ENCODE peak calls at places on chromosomes 11 and 22, in six cellular contexts. R, J, O, V, F and H are unnamed samples.

GRCh38 chr22:20788627-20789344 is 14.9 kb downstream of the SERPIND1 start:
- DNase-seq in O (no peak), R (no peak), F (no peak), J (no peak), V (no peak), H (no peak)

GRCh38 chr11:57427692-57428082 is 766 bp upstream of the SLC43A3 start:
- DNase-seq in V (no peak), R (peak), F (no peak), O (no peak), J (no peak), H (peak)

GRCh38 chr11:57213282-57214086 is 23.6 kb downstream of the APLNR start:
- DNase-seq in V (peak), J (no peak), O (no peak), R (no peak), F (no peak), H (no peak)

GRCh38 chr11:117438371-117439000 is 110.8 kb downstream of the CEP164 start:
- DNase-seq in F (no peak), R (no peak), J (no peak), V (peak), O (no peak), H (no peak)

GRCh38 chr11:76669901-76670474 is 559 bp downstream of the LRRC32 start:
- DNase-seq in J (peak), R (peak), O (no peak), F (no peak), V (peak), H (peak)

GRCh38 chr11:17513853-17514252 is 30.4 kb downstream of the USH1C start:
- DNase-seq in J (no peak), O (no peak), F (no peak), R (no peak), V (no peak), H (no peak)

GRCh38 chr11:24754406-24754805 is 257.6 kb downstream of the LUZP2 start:
- DNase-seq in J (no peak), F (no peak), V (no peak), O (no peak), R (no peak), H (no peak)

GRCh38 chr11:109123811-109124787 is 297.9 kb upstream of the C11orf87 start:
- DNase-seq in O (no peak), R (no peak), V (peak), J (no peak), F (no peak), H (peak)

GRCh38 chr11:72712168-72712721 is 38.0 kb upstream of the PDE2A start:
- DNase-seq in V (peak), O (no peak), J (no peak), R (peak), F (no peak), H (peak)

GRCh38 chr22:39283312-39284141 is 35.9 kb downstream of the RPL3 start:
- DNase-seq in J (peak), F (no peak), R (peak), V (peak), O (no peak), H (peak)